ENCODE peak calls at places on chromosome 11, in eight cellular contexts. One of them, this sample, is unnamed.

GRCh38 chr11:9947231-9947864 is 283.5 kb downstream of the SWAP70 start:
- DNase-seq in left lung: no peak
- DNase-seq in prostate gland: no peak
- DNase-seq in A549: no peak
- DNase-seq in neural crest cell: no peak
- DNase-seq in lower leg skin: no peak
- DNase-seq in AG09309: no peak
- DNase-seq in colonic mucosa: no peak
- DNase-seq in this sample: no peak

GRCh38 chr11:68212421-68213134 is 518 bp downstream of the KMT5B start:
- DNase-seq in left lung: peak
- DNase-seq in prostate gland: peak
- DNase-seq in A549: peak
- DNase-seq in neural crest cell: peak
- DNase-seq in lower leg skin: peak
- DNase-seq in AG09309: peak
- DNase-seq in colonic mucosa: peak
- DNase-seq in this sample: no peak

GRCh38 chr11:125950696-125951645 is 5.1 kb downstream of the VSIG10L2 start:
- DNase-seq in left lung: no peak
- DNase-seq in prostate gland: no peak
- DNase-seq in A549: no peak
- DNase-seq in neural crest cell: no peak
- DNase-seq in lower leg skin: peak
- DNase-seq in AG09309: no peak
- DNase-seq in colonic mucosa: no peak
- DNase-seq in this sample: no peak

GRCh38 chr11:97567801-97568200 is 1178.0 kb downstream of the JRKL start:
- DNase-seq in left lung: no peak
- DNase-seq in prostate gland: no peak
- DNase-seq in A549: no peak
- DNase-seq in neural crest cell: no peak
- DNase-seq in lower leg skin: no peak
- DNase-seq in AG09309: no peak
- DNase-seq in colonic mucosa: no peak
- DNase-seq in this sample: no peak

GRCh38 chr11:18650859-18651557 is 16.9 kb upstream of the SPTY2D1 start:
- DNase-seq in left lung: peak
- DNase-seq in prostate gland: peak
- DNase-seq in A549: peak
- DNase-seq in neural crest cell: peak
- DNase-seq in lower leg skin: peak
- DNase-seq in AG09309: no peak
- DNase-seq in colonic mucosa: peak
- DNase-seq in this sample: no peak

GRCh38 chr11:115769891-115770290 is 265.7 kb upstream of the CADM1 start:
- DNase-seq in left lung: no peak
- DNase-seq in prostate gland: no peak
- DNase-seq in A549: no peak
- DNase-seq in neural crest cell: no peak
- DNase-seq in lower leg skin: no peak
- DNase-seq in AG09309: no peak
- DNase-seq in colonic mucosa: no peak
- DNase-seq in this sample: no peak

GRCh38 chr11:28819741-28820140 is 711.6 kb downstream of the METTL15 start:
- DNase-seq in left lung: no peak
- DNase-seq in prostate gland: no peak
- DNase-seq in A549: no peak
- DNase-seq in neural crest cell: no peak
- DNase-seq in lower leg skin: no peak
- DNase-seq in AG09309: no peak
- DNase-seq in colonic mucosa: no peak
- DNase-seq in this sample: no peak

GRCh38 chr11:8095831-8096522 is 15.0 kb downstream of the TUB start:
- DNase-seq in left lung: no peak
- DNase-seq in prostate gland: no peak
- DNase-seq in A549: no peak
- DNase-seq in neural crest cell: no peak
- DNase-seq in lower leg skin: no peak
- DNase-seq in AG09309: no peak
- DNase-seq in colonic mucosa: peak
- DNase-seq in this sample: no peak

GRCh38 chr11:72228229-72228843 is 3.8 kb downstream of the INPPL1 start:
- DNase-seq in left lung: no peak
- DNase-seq in prostate gland: no peak
- DNase-seq in A549: no peak
- DNase-seq in neural crest cell: no peak
- DNase-seq in lower leg skin: no peak
- DNase-seq in AG09309: no peak
- DNase-seq in colonic mucosa: no peak
- DNase-seq in this sample: no peak

GRCh38 chr11:63613517-63614135 is 607 bp downstream of the PLAAT3 start:
- DNase-seq in left lung: peak
- DNase-seq in prostate gland: no peak
- DNase-seq in A549: peak
- DNase-seq in neural crest cell: no peak
- DNase-seq in lower leg skin: no peak
- DNase-seq in AG09309: no peak
- DNase-seq in colonic mucosa: peak
- DNase-seq in this sample: peak

DNA sequence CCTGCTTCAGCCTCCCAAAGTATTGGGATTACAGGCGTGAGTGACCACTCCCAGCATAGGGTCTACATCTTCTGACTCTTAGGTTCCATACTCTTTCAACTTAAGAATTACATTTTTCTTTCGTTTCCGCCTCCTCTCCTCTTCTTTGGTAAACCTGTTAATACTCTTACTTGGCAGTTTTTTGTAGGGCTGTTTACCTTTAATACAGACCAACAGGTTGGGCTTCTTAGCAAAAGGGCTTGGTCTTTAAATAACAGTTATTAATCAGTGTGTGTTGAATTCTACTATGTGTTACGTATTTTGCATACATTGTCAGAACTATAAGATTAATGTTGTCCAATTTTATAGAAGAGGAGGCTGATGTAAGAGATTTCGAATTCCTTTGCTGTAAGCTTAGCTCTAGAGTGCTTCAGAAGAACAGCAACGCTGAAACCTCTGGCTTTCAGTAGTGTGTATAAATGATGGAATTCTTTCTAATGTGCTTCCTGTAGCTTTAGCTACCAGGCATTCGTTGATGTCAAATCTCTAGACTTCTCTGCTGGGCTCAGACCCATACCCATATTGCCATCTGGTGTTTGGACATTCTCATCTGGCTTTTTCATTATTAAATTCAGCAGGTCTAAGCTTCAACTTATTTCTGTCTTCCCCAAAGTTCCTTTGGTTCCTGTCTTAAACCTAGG is 3.1 kb downstream of the FDX1 start:
- DNase-seq in left lung: no peak
- DNase-seq in prostate gland: no peak
- DNase-seq in A549: peak
- DNase-seq in neural crest cell: no peak
- DNase-seq in lower leg skin: no peak
- DNase-seq in AG09309: no peak
- DNase-seq in colonic mucosa: no peak
- DNase-seq in this sample: no peak
- TF ChIP-seq CTCF in left lung: no peak
- TF ChIP-seq CTCF in prostate gland: no peak
- TF ChIP-seq CTCF in A549: no peak
- TF ChIP-seq CTCF in neural crest cell: no peak
- TF ChIP-seq CTCF in lower leg skin: no peak
- TF ChIP-seq CTCF in AG09309: no peak
- TF ChIP-seq CTCF in colonic mucosa: no peak
- TF ChIP-seq CTCF in this sample: no peak

GRCh38 chr11:94303884-94304459 is 408 bp upstream of the IZUMO1R start:
- DNase-seq in left lung: no peak
- DNase-seq in prostate gland: no peak
- DNase-seq in A549: no peak
- DNase-seq in neural crest cell: no peak
- DNase-seq in lower leg skin: no peak
- DNase-seq in AG09309: no peak
- DNase-seq in colonic mucosa: no peak
- DNase-seq in this sample: no peak

GRCh38 chr11:94302806-94303205 is 1.6 kb upstream of the IZUMO1R start:
- DNase-seq in left lung: no peak
- DNase-seq in prostate gland: no peak
- DNase-seq in A549: no peak
- DNase-seq in neural crest cell: no peak
- DNase-seq in lower leg skin: no peak
- DNase-seq in AG09309: no peak
- DNase-seq in colonic mucosa: no peak
- DNase-seq in this sample: no peak

GRCh38 chr11:94295534-94295933 is 8.8 kb upstream of the IZUMO1R start:
- DNase-seq in left lung: no peak
- DNase-seq in prostate gland: no peak
- DNase-seq in A549: peak
- DNase-seq in neural crest cell: no peak
- DNase-seq in lower leg skin: no peak
- DNase-seq in AG09309: no peak
- DNase-seq in colonic mucosa: no peak
- DNase-seq in this sample: no peak

GRCh38 chr11:94297967-94298576 is 6.3 kb upstream of the IZUMO1R start:
- DNase-seq in left lung: no peak
- DNase-seq in prostate gland: no peak
- DNase-seq in A549: no peak
- DNase-seq in neural crest cell: no peak
- DNase-seq in lower leg skin: no peak
- DNase-seq in AG09309: no peak
- DNase-seq in colonic mucosa: no peak
- DNase-seq in this sample: no peak
- TF ChIP-seq CTCF in left lung: no peak
- TF ChIP-seq CTCF in prostate gland: no peak
- TF ChIP-seq CTCF in A549: no peak
- TF ChIP-seq CTCF in neural crest cell: no peak
- TF ChIP-seq CTCF in lower leg skin: no peak
- TF ChIP-seq CTCF in AG09309: peak
- TF ChIP-seq CTCF in colonic mucosa: no peak
- TF ChIP-seq CTCF in this sample: no peak

GRCh38 chr11:34358258-34358665 is 452 bp upstream of the ABTB2 start:
- DNase-seq in left lung: peak
- DNase-seq in prostate gland: peak
- DNase-seq in A549: peak
- DNase-seq in neural crest cell: peak
- DNase-seq in lower leg skin: peak
- DNase-seq in AG09309: no peak
- DNase-seq in colonic mucosa: peak
- DNase-seq in this sample: no peak

GRCh38 chr11:34356576-34356917 is 1.3 kb downstream of the ABTB2 start:
- DNase-seq in left lung: no peak
- DNase-seq in prostate gland: no peak
- DNase-seq in A549: peak
- DNase-seq in neural crest cell: peak
- DNase-seq in lower leg skin: no peak
- DNase-seq in AG09309: no peak
- DNase-seq in colonic mucosa: no peak
- DNase-seq in this sample: no peak

GRCh38 chr11:34358666-34359547 is 1.1 kb upstream of the ABTB2 start:
- DNase-seq in left lung: peak
- DNase-seq in prostate gland: peak
- DNase-seq in A549: peak
- DNase-seq in neural crest cell: peak
- DNase-seq in lower leg skin: peak
- DNase-seq in AG09309: no peak
- DNase-seq in colonic mucosa: peak
- DNase-seq in this sample: peak

GRCh38 chr11:34356918-34357645 is 728 bp downstream of the ABTB2 start:
- DNase-seq in left lung: peak
- DNase-seq in prostate gland: peak
- DNase-seq in A549: peak
- DNase-seq in neural crest cell: peak
- DNase-seq in lower leg skin: peak
- DNase-seq in AG09309: no peak
- DNase-seq in colonic mucosa: peak
- DNase-seq in this sample: no peak

GRCh38 chr11:34357646-34358257 is at the start of gene ABTB2:
- DNase-seq in left lung: peak
- DNase-seq in prostate gland: peak
- DNase-seq in A549: peak
- DNase-seq in neural crest cell: peak
- DNase-seq in lower leg skin: peak
- DNase-seq in AG09309: peak
- DNase-seq in colonic mucosa: peak
- DNase-seq in this sample: peak
- TF ChIP-seq CTCF in left lung: no peak
- TF ChIP-seq CTCF in prostate gland: no peak
- TF ChIP-seq CTCF in A549: no peak
- TF ChIP-seq CTCF in neural crest cell: no peak
- TF ChIP-seq CTCF in lower leg skin: no peak
- TF ChIP-seq CTCF in AG09309: no peak
- TF ChIP-seq CTCF in colonic mucosa: no peak
- TF ChIP-seq CTCF in this sample: no peak

GRCh38 chr11:114019574-114019973 is 39.9 kb upstream of the ZBTB16 start:
- DNase-seq in left lung: no peak
- DNase-seq in prostate gland: no peak
- DNase-seq in A549: no peak
- DNase-seq in neural crest cell: no peak
- DNase-seq in lower leg skin: no peak
- DNase-seq in AG09309: no peak
- DNase-seq in colonic mucosa: no peak
- DNase-seq in this sample: no peak
- TF ChIP-seq CTCF in left lung: no peak
- TF ChIP-seq CTCF in prostate gland: no peak
- TF ChIP-seq CTCF in A549: no peak
- TF ChIP-seq CTCF in neural crest cell: no peak
- TF ChIP-seq CTCF in lower leg skin: no peak
- TF ChIP-seq CTCF in AG09309: no peak
- TF ChIP-seq CTCF in colonic mucosa: no peak
- TF ChIP-seq CTCF in this sample: no peak

DNA sequence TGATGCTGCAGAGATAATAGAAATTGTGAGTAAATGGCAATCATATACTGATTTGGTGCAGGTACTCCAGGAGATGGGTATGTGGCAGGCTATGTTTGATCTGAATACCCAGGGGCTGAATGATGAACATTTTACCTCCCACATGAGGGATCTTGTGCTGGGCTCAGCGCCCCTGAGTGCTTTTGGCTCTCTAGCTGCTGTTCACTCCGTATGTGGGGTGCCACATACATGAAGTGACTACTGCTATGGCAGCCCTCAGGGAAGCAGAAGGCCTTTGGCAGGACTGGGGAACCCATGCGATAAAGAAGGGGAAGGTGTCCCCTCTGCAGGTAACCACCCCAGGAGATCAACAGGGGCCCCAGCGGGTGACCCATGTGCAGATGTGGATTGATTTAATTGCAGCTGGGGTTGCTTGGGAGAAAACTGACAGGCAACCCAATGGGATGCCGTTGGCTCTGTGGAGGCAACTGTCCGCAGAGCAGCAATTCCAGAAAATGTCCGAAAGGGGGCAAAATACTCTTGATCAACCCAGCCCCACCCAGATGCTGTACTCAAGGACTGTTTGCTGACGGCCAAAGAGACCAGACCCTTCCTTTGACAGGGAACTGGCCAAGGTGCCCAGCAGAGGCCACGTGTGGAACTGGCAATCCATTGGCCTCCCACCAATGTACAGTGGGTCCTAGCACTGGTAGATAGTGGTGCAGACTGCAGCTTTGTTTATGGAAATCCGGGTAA is 29.5 kb upstream of the KCNA4 start:
- DNase-seq in left lung: no peak
- DNase-seq in prostate gland: no peak
- DNase-seq in A549: peak
- DNase-seq in neural crest cell: no peak
- DNase-seq in lower leg skin: no peak
- DNase-seq in AG09309: no peak
- DNase-seq in colonic mucosa: no peak
- DNase-seq in this sample: no peak
- TF ChIP-seq CTCF in left lung: no peak
- TF ChIP-seq CTCF in prostate gland: no peak
- TF ChIP-seq CTCF in A549: no peak
- TF ChIP-seq CTCF in neural crest cell: no peak
- TF ChIP-seq CTCF in lower leg skin: no peak
- TF ChIP-seq CTCF in AG09309: no peak
- TF ChIP-seq CTCF in colonic mucosa: no peak
- TF ChIP-seq CTCF in this sample: no peak